ENCODE peak calls at places on chromosomes 13 and 19, in seven cellular contexts. U is epithelial cell of esophagus, K is cardiac fibroblast, J is ELF-1, X is RPMI8226, M is RPMI7951, B is HEK293T. G is an unnamed sample.

GRCh38 chr13:44713793-44714469 is 137.8 kb upstream of the TSC22D1 start:
- DNase-seq in U (peak), K (peak), J (peak), X (no peak), M (peak), B (no peak), G (no peak)

GRCh38 chr13:83819156-83819555 is 63.1 kb downstream of the SLITRK1 start:
- DNase-seq in U (no peak), K (no peak), J (no peak), X (no peak), M (peak), B (no peak), G (no peak)

GRCh38 chr19:1133471-1133929 is 29.7 kb downstream of the GPX4 start:
- DNase-seq in U (peak), K (no peak), J (peak), X (no peak), M (no peak), B (peak), G (peak)

GRCh38 chr19:1449467-1450442 is at the start of gene APC2:
- DNase-seq in U (no peak), K (no peak), J (peak), X (no peak), M (no peak), B (peak), G (no peak)

GRCh38 chr19:15265849-15266248 is 33.6 kb upstream of the EPHX3 start:
- DNase-seq in U (peak), K (peak), J (no peak), X (no peak), M (peak), B (no peak), G (no peak)

GRCh38 chr19:39934584-39935233 is at the start of gene FCGBP:
- DNase-seq in U (no peak), K (no peak), J (no peak), X (peak), M (no peak), B (no peak), G (no peak)

GRCh38 chr13:99075268-99076191 is 97.7 kb upstream of the DOCK9 start:
- DNase-seq in U (no peak), K (no peak), J (no peak), X (no peak), M (no peak), B (no peak), G (peak)

GRCh38 chr19:30784850-30785459 is 412.8 kb downstream of the ZNF536 start:
- DNase-seq in U (peak), K (peak), J (peak), X (peak), M (peak), B (peak), G (peak)

GRCh38 chr13:97946951-97947588 is 6.4 kb upstream of the IPO5 start:
- DNase-seq in U (peak), K (peak), J (no peak), X (no peak), M (peak), B (no peak), G (no peak)

GRCh38 chr19:39659791-39660190 is 4.1 kb downstream of the LGALS16 start:
- DNase-seq in U (no peak), K (no peak), J (no peak), X (no peak), M (no peak), B (no peak), G (no peak)

GRCh38 chr19:16628984-16629691 is 1.1 kb upstream of the MED26 start:
- DNase-seq in U (peak), K (peak), J (peak), X (peak), M (peak), B (no peak), G (no peak)

GRCh38 chr19:45575216-45575615 is 9.4 kb downstream of the OPA3 start:
- DNase-seq in U (no peak), K (no peak), J (no peak), X (peak), M (no peak), B (no peak), G (no peak)

GRCh38 chr13:40170091-40170490 is 496.4 kb downstream of the FOXO1 start:
- DNase-seq in U (no peak), K (no peak), J (no peak), X (no peak), M (no peak), B (no peak), G (no peak)

GRCh38 chr13:36154567-36155231 is 23.5 kb upstream of the DCLK1 start:
- DNase-seq in U (peak), K (peak), J (peak), X (no peak), M (no peak), B (no peak), G (no peak)